ENCODE peak calls at places on chromosomes 13 and 19, in four cellular contexts. O, H, X and N are unnamed samples. For H3K36me3 and H3K4me1, the result is how much of the 10 kb centered on the place peaks cover.

GRCh38 chr13:103883152-103883551 is 816.9 kb upstream of the SLC10A2 start:
- DNase-seq in O (peak), X (peak), H (peak), N (peak)

GRCh38 chr13:95217920-95218830 is 83.1 kb downstream of the ABCC4 start:
- DNase-seq in X (no peak), H (no peak), O (no peak), N (no peak)

GRCh38 chr13:19596960-19597361 is 35.6 kb upstream of the TPTE2 start:
- DNase-seq in X (no peak), O (no peak), H (no peak), N (no peak)

GRCh38 chr19:8423821-8424223 is 10.7 kb downstream of the MARCHF2 start:
- DNase-seq in O (no peak), X (peak), H (peak), N (peak)

GRCh38 chr19:56167064-56167578 is 8.7 kb upstream of the GALP start:
- DNase-seq in X (no peak), O (peak), H (no peak), N (no peak)

GRCh38 chr13:23867027-23867491 is 22.1 kb downstream of the MIPEP start:
- DNase-seq in H (no peak), O (peak), X (no peak), N (no peak)

GRCh38 chr19:40335855-40336700 is 12.1 kb downstream of the C19orf47 start:
- DNase-seq in H (no peak), X (no peak), O (no peak), N (no peak)

GRCh38 chr19:1650627-1651009 is 1.8 kb downstream of the TCF3 start:
- DNase-seq in O (peak), H (no peak), X (no peak), N (peak)

GRCh38 chr13:35961002-35961401 is 170.2 kb downstream of the DCLK1 start:
- DNase-seq in X (no peak), H (no peak), O (no peak), N (no peak)

GRCh38 chr19:47663435-47663910 is 49.7 kb upstream of the EHD2 start:
- DNase-seq in O (no peak), H (no peak), X (no peak), N (no peak)

GRCh38 chr19:35318679-35319448 is 10.1 kb upstream of the CD22 start:
- DNase-seq in O (no peak), H (no peak), X (peak), N (peak)

GRCh38 chr13:74136089-74136658 is 2.0 kb upstream of the KLF12 start:
- DNase-seq in O (peak), X (peak), H (no peak), N (peak)

GRCh38 chr13:110244096-110244830 is 62.7 kb downstream of the COL4A1 start:
- DNase-seq in H (no peak), X (no peak), O (no peak), N (no peak)

GRCh38 chr13:22874839-22875238 is 305.9 kb upstream of the SGCG start:
- DNase-seq in X (no peak), O (no peak), H (no peak), N (no peak)

GRCh38 chr19:46920341-46920740 is 59.5 kb downstream of the ARHGAP35 start:
- DNase-seq in X (no peak), H (no peak), O (no peak), N (no peak)

GRCh38 chr13:80783926-80784325 is 443.0 kb upstream of the SPRY2 start:
- DNase-seq in X (no peak), O (no peak), H (no peak), N (no peak)

GRCh38 chr13:72677431-72677830 is 50.0 kb downstream of the MZT1 start:
- DNase-seq in O (no peak), H (no peak), X (no peak), N (no peak)

GRCh38 chr13:40206241-40207109 is 460.0 kb downstream of the FOXO1 start:
- DNase-seq in O (no peak), H (no peak), X (no peak), N (no peak)

GRCh38 chr19:42529248-42529764 is 1.0 kb upstream of the CEACAM1 start:
- DNase-seq in O (peak), H (peak), X (peak), N (peak)

GRCh38 chr13:44759222-44759721 is 183.1 kb upstream of the TSC22D1 start:
- DNase-seq in X (no peak), H (no peak), O (no peak), N (peak)

GRCh38 chr19:38713227-38713649 is 31.0 kb downstream of the CAPN12 start:
- DNase-seq in O (no peak), H (peak), X (peak), N (no peak)

GRCh38 chr13:74287672-74288169 is 153.5 kb upstream of the KLF12 start:
- DNase-seq in O (peak), H (peak), X (peak), N (peak)

GRCh38 chr19:1045247-1045603 is 5.3 kb downstream of the ABCA7 start:
- DNase-seq in X (no peak), H (no peak), O (no peak), N (peak)

DNA sequence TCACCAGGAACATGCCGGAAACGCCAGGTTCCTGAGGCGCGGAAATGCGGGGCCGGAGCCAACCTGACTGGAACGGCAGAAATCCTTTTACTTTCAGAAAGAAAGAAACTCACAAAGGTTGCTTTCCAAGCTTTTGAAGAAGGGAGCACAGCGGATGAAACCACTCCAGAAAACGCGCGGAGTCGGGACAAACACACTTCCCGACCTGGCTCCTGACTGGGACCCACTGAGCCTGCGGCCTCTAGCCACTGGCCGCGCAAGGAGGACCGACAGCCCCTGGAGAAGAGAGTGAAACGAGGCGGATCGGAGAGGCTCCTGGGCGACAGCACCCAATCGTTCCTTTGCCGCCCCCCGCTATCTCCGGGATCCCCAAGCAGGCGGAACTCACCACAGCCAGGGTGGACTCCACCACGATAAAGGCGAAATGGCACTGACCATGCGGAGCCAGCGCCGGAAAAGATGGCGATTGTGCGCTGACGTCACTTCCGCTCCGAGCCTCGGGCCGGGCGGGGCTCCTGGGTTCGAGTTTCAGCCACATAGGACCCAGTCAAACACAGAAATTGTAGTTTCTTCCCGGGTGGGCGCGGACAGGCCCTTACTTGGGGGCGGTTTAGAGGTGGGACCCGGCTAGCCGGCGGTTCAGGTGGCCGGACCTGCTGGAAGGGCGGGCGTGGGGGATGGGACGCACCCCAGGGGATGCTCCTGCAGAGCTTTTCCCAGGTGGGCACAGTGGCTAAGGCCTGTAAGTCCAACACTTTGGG is at the start of gene ZNF121:
- DNase-seq in H (peak), O (peak), X (peak), N (peak)
- TF ChIP-seq CTCF in H (no peak), O (no peak), X (no peak), N (no peak)

DNA sequence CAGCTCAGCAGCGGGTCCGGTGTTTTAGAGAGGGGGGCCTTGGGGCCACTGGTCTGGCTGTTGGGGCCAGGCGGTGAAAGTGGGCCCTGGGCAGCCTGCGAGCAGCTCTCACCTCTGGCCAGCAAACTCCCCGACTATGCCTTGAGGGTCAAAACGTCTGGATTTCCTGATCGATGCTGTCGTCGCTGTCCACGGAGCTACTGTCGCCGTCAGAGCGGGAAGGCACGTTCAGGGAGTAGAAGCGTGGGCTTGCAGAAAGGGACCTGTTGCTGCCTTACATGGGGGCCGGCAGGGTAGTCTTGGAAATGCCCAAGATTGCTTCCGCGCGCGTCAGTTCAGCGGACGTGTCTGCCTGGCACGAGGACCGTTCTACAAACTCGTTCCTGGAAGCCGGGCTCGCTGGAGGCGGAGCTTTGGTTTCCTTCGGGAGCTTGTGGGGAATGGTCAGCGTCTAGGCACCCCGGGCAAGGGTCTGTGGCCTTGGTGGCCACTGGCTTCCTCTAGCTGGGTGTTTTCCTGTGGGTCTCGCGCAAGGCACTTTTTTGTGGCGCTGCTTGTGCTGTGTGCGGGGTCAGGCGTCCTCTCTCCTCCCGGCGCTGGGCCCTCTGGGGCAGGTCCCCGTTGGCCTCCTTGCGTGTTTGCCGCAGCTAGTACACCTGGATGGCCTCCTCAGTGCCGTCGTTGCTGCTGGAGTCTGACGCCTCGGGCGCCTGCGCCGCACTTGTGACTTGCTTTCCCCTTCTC is 15.3 kb downstream of the RB1 start:
- DNase-seq in X (no peak), O (no peak), H (no peak), N (peak)
- H3K36me3 ChIP-seq in X (under half), O (under half), H (under half), N (under half)

GRCh38 chr19:10640361-10640760 is 13.8 kb upstream of the ILF3 start:
- DNase-seq in H (no peak), X (no peak), O (no peak), N (peak)

GRCh38 chr19:10634881-10635463 is 9.6 kb downstream of the SLC44A2 start:
- DNase-seq in O (no peak), X (no peak), H (no peak), N (no peak)

GRCh38 chr19:10636304-10636972 is 11.1 kb downstream of the SLC44A2 start:
- DNase-seq in H (no peak), O (no peak), X (no peak), N (no peak)

GRCh38 chr19:10639836-10640235 is 14.3 kb upstream of the ILF3 start:
- DNase-seq in X (no peak), H (no peak), O (no peak), N (no peak)

DNA sequence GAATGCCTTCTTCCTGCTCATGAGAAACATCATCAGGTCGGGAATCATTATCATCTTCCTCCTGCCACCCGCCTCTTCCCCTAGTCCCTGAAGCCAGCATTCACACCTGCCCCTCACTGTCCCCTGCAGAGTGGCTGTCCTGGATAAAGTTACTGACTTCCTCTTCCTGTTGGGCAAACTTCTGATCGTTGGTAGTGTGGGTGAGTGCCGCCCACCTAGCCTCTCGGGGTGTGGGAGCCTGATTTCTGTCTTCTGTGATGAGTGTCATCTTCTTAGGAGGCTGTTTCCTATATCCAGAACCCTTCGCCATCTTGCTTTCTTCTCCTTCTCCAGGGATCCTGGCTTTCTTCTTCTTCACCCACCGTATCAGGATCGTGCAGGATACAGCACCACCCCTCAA is 12.5 kb downstream of the SLC44A2 start:
- DNase-seq in H (no peak), O (no peak), X (no peak), N (no peak)
- H3K4me1 ChIP-seq in H (under half), O (under half), X (under half), N (under half)

GRCh38 chr19:33440241-33440640 is 66.7 kb downstream of the CEBPG start:
- DNase-seq in O (no peak), H (no peak), X (no peak), N (no peak)

GRCh38 chr19:33438987-33439781 is 65.7 kb downstream of the CEBPG start:
- DNase-seq in H (no peak), O (no peak), X (no peak), N (peak)

GRCh38 chr19:33437351-33438015 is 64.0 kb downstream of the CEBPG start:
- DNase-seq in O (no peak), H (no peak), X (no peak), N (no peak)

GRCh38 chr19:33436360-33437345 is 63.1 kb downstream of the CEBPG start:
- DNase-seq in X (no peak), O (no peak), H (no peak), N (peak)

GRCh38 chr19:33438016-33438671 is 64.6 kb downstream of the CEBPG start:
- DNase-seq in X (no peak), H (no peak), O (no peak), N (peak)
- TF ChIP-seq CTCF in X (no peak), H (no peak), O (peak), N (no peak)